ENCODE peak calls at places on chromosome 4, in six cellular contexts. One of them, this sample, is unnamed.

GRCh38 chr4:46927201-46927600 is 18.2 kb upstream of the COX7B2 start:
- DNase-seq in IMR-90: peak
- DNase-seq in mesenchymal stem cell: no peak
- DNase-seq in H1: no peak
- DNase-seq in mesendoderm: no peak
- DNase-seq in trophoblast cell: no peak
- DNase-seq in this sample: no peak

GRCh38 chr4:1305261-1305711 is 15.6 kb downstream of the MAEA start:
- DNase-seq in mesendoderm: no peak
- DNase-seq in H1: no peak
- DNase-seq in trophoblast cell: peak
- DNase-seq in IMR-90: no peak
- DNase-seq in mesenchymal stem cell: no peak
- DNase-seq in this sample: no peak

GRCh38 chr4:87051121-87051713 is 116.4 kb downstream of the AFF1 start:
- DNase-seq in mesenchymal stem cell: peak
- DNase-seq in mesendoderm: no peak
- DNase-seq in trophoblast cell: no peak
- DNase-seq in IMR-90: peak
- DNase-seq in H1: no peak
- DNase-seq in this sample: no peak

GRCh38 chr4:89245459-89245858 is 62.1 kb downstream of the GPRIN3 start:
- DNase-seq in H1: no peak
- DNase-seq in IMR-90: no peak
- DNase-seq in mesendoderm: no peak
- DNase-seq in mesenchymal stem cell: peak
- DNase-seq in trophoblast cell: no peak
- DNase-seq in this sample: no peak

GRCh38 chr4:74284074-74284473 is 24.2 kb upstream of the EPGN start:
- DNase-seq in trophoblast cell: no peak
- DNase-seq in IMR-90: peak
- DNase-seq in H1: no peak
- DNase-seq in mesendoderm: no peak
- DNase-seq in mesenchymal stem cell: peak
- DNase-seq in this sample: no peak

GRCh38 chr4:52051615-52052474 is 741 bp downstream of the SPATA18 start:
- DNase-seq in trophoblast cell: peak
- DNase-seq in IMR-90: peak
- DNase-seq in mesenchymal stem cell: peak
- DNase-seq in H1: peak
- DNase-seq in mesendoderm: peak
- DNase-seq in this sample: peak

GRCh38 chr4:166827653-166828052 is 406.6 kb downstream of the SPOCK3 start:
- DNase-seq in trophoblast cell: no peak
- DNase-seq in H1: no peak
- DNase-seq in mesendoderm: no peak
- DNase-seq in IMR-90: no peak
- DNase-seq in mesenchymal stem cell: no peak
- DNase-seq in this sample: no peak

GRCh38 chr4:187887886-187888285 is 107.7 kb upstream of the ZFP42 start:
- DNase-seq in mesenchymal stem cell: no peak
- DNase-seq in trophoblast cell: no peak
- DNase-seq in H1: no peak
- DNase-seq in IMR-90: no peak
- DNase-seq in mesendoderm: no peak
- DNase-seq in this sample: no peak

GRCh38 chr4:181685461-181685860 is 557.7 kb upstream of the TENM3 start:
- DNase-seq in H1: no peak
- DNase-seq in mesendoderm: no peak
- DNase-seq in IMR-90: peak
- DNase-seq in mesenchymal stem cell: no peak
- DNase-seq in trophoblast cell: no peak
- DNase-seq in this sample: no peak

GRCh38 chr4:99855677-99856076 is 38.5 kb downstream of the LAMTOR3 start:
- DNase-seq in IMR-90: no peak
- DNase-seq in H1: no peak
- DNase-seq in mesenchymal stem cell: no peak
- DNase-seq in mesendoderm: no peak
- DNase-seq in trophoblast cell: no peak
- DNase-seq in this sample: no peak

GRCh38 chr4:167032876-167033275 is 201.4 kb downstream of the SPOCK3 start:
- DNase-seq in IMR-90: peak
- DNase-seq in mesendoderm: no peak
- DNase-seq in H1: no peak
- DNase-seq in mesenchymal stem cell: peak
- DNase-seq in trophoblast cell: no peak
- DNase-seq in this sample: no peak

GRCh38 chr4:177308125-177308524 is 1.5 kb upstream of the NEIL3 start:
- DNase-seq in H1: no peak
- DNase-seq in mesendoderm: no peak
- DNase-seq in IMR-90: peak
- DNase-seq in trophoblast cell: no peak
- DNase-seq in mesenchymal stem cell: peak
- DNase-seq in this sample: no peak

GRCh38 chr4:158682071-158682470 is 10.0 kb downstream of the ETFDH start:
- DNase-seq in trophoblast cell: no peak
- DNase-seq in mesenchymal stem cell: no peak
- DNase-seq in H1: no peak
- DNase-seq in mesendoderm: no peak
- DNase-seq in IMR-90: no peak
- DNase-seq in this sample: no peak

GRCh38 chr4:14022428-14022827 is 394.9 kb upstream of the BOD1L1 start:
- DNase-seq in mesendoderm: peak
- DNase-seq in IMR-90: peak
- DNase-seq in mesenchymal stem cell: peak
- DNase-seq in H1: no peak
- DNase-seq in trophoblast cell: no peak
- DNase-seq in this sample: no peak

GRCh38 chr4:54852061-54852460 is 194.3 kb downstream of the KIT start:
- DNase-seq in mesendoderm: no peak
- DNase-seq in trophoblast cell: no peak
- DNase-seq in mesenchymal stem cell: no peak
- DNase-seq in IMR-90: no peak
- DNase-seq in H1: no peak
- DNase-seq in this sample: no peak

GRCh38 chr4:25489221-25489797 is 112.2 kb downstream of the ANAPC4 start:
- DNase-seq in H1: no peak
- DNase-seq in IMR-90: no peak
- DNase-seq in trophoblast cell: no peak
- DNase-seq in mesendoderm: no peak
- DNase-seq in mesenchymal stem cell: no peak
- DNase-seq in this sample: no peak

GRCh38 chr4:2819244-2820215 is 24.1 kb upstream of the ADD1 start:
- DNase-seq in mesenchymal stem cell: no peak
- DNase-seq in trophoblast cell: no peak
- DNase-seq in H1: no peak
- DNase-seq in IMR-90: no peak
- DNase-seq in mesendoderm: no peak
- DNase-seq in this sample: no peak

GRCh38 chr4:87073570-87074470 is 139.0 kb downstream of the AFF1 start:
- DNase-seq in trophoblast cell: no peak
- DNase-seq in mesenchymal stem cell: peak
- DNase-seq in IMR-90: peak
- DNase-seq in H1: no peak
- DNase-seq in mesendoderm: no peak
- DNase-seq in this sample: no peak

GRCh38 chr4:72365981-72366380 is 203.0 kb downstream of the ADAMTS3 start:
- DNase-seq in H1: no peak
- DNase-seq in IMR-90: no peak
- DNase-seq in mesendoderm: no peak
- DNase-seq in trophoblast cell: no peak
- DNase-seq in mesenchymal stem cell: no peak
- DNase-seq in this sample: no peak

GRCh38 chr4:24473309-24473721 is 111.0 kb downstream of the DHX15 start:
- DNase-seq in H1: peak
- DNase-seq in mesendoderm: peak
- DNase-seq in trophoblast cell: no peak
- DNase-seq in mesenchymal stem cell: peak
- DNase-seq in IMR-90: peak
- DNase-seq in this sample: peak

GRCh38 chr4:133802741-133803140 is 398.8 kb downstream of the PABPC4L start:
- DNase-seq in IMR-90: peak
- DNase-seq in H1: no peak
- DNase-seq in mesendoderm: no peak
- DNase-seq in trophoblast cell: no peak
- DNase-seq in mesenchymal stem cell: peak
- DNase-seq in this sample: no peak

GRCh38 chr4:185840201-185840600 is 28.2 kb upstream of the SORBS2 start:
- DNase-seq in IMR-90: peak
- DNase-seq in mesendoderm: no peak
- DNase-seq in trophoblast cell: no peak
- DNase-seq in H1: no peak
- DNase-seq in mesenchymal stem cell: peak
- DNase-seq in this sample: no peak
- H4K8ac ChIP-seq in IMR-90: peak
- H4K8ac ChIP-seq in mesendoderm: no peak
- H4K8ac ChIP-seq in trophoblast cell: no peak
- H4K8ac ChIP-seq in H1: no peak
- H4K8ac ChIP-seq in mesenchymal stem cell: no peak
- H4K8ac ChIP-seq in this sample: no peak

GRCh38 chr4:85515701-85516100 is 40.8 kb downstream of the ARHGAP24 start:
- DNase-seq in trophoblast cell: no peak
- DNase-seq in H1: no peak
- DNase-seq in mesenchymal stem cell: no peak
- DNase-seq in IMR-90: no peak
- DNase-seq in mesendoderm: no peak
- DNase-seq in this sample: no peak

GRCh38 chr4:85512446-85513205 is 37.7 kb downstream of the ARHGAP24 start:
- DNase-seq in mesendoderm: no peak
- DNase-seq in IMR-90: no peak
- DNase-seq in mesenchymal stem cell: no peak
- DNase-seq in trophoblast cell: no peak
- DNase-seq in H1: no peak
- DNase-seq in this sample: no peak

GRCh38 chr4:85510632-85510984 is 35.7 kb downstream of the ARHGAP24 start:
- DNase-seq in IMR-90: no peak
- DNase-seq in mesenchymal stem cell: no peak
- DNase-seq in mesendoderm: no peak
- DNase-seq in H1: no peak
- DNase-seq in trophoblast cell: no peak
- DNase-seq in this sample: no peak

GRCh38 chr4:85514783-85515182 is 39.8 kb downstream of the ARHGAP24 start:
- DNase-seq in IMR-90: no peak
- DNase-seq in mesendoderm: no peak
- DNase-seq in trophoblast cell: no peak
- DNase-seq in H1: no peak
- DNase-seq in mesenchymal stem cell: no peak
- DNase-seq in this sample: no peak

DNA sequence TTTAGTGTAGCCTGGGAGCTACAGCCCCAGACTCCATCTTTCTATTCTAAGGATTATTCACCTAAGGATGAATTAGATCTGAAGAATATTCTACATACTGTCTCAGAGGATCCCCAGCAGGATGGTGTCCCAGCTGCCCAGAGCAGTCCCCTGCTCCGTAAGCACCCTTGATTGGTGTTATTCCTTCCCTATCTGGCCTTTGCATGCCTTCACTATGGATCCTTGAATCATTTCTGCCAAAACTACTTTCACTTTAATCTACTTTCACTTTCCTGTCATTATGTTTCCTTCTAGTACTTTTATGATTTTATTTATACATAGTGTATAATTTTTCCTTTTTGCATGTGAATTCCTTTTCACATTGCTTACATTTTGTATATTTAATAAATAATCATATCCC is 39.2 kb downstream of the ARHGAP24 start:
- DNase-seq in IMR-90: no peak
- DNase-seq in mesenchymal stem cell: peak
- DNase-seq in trophoblast cell: no peak
- DNase-seq in H1: no peak
- DNase-seq in mesendoderm: no peak
- DNase-seq in this sample: no peak
- H3K4me3 ChIP-seq in IMR-90: no peak
- H3K4me3 ChIP-seq in mesenchymal stem cell: no peak
- H3K4me3 ChIP-seq in trophoblast cell: no peak
- H3K4me3 ChIP-seq in H1: no peak
- H3K4me3 ChIP-seq in mesendoderm: no peak
- H3K4me3 ChIP-seq in this sample: no peak

GRCh38 chr4:121800638-121800960 is 524 bp upstream of the EXOSC9 start:
- DNase-seq in IMR-90: no peak
- DNase-seq in mesenchymal stem cell: no peak
- DNase-seq in H1: no peak
- DNase-seq in mesendoderm: no peak
- DNase-seq in trophoblast cell: no peak
- DNase-seq in this sample: no peak
- H2BK120ac ChIP-seq in IMR-90: peak
- H2BK120ac ChIP-seq in mesenchymal stem cell: no peak
- H2BK120ac ChIP-seq in H1: no peak
- H2BK120ac ChIP-seq in mesendoderm: no peak
- H2BK120ac ChIP-seq in trophoblast cell: no peak
- H2BK120ac ChIP-seq in this sample: no peak

GRCh38 chr4:109877400-109877799 is 29.5 kb downstream of the LRIT3 start:
- DNase-seq in H1: no peak
- DNase-seq in mesendoderm: no peak
- DNase-seq in IMR-90: no peak
- DNase-seq in trophoblast cell: no peak
- DNase-seq in mesenchymal stem cell: no peak
- DNase-seq in this sample: no peak

GRCh38 chr4:109876634-109877265 is 28.8 kb downstream of the LRIT3 start:
- DNase-seq in mesendoderm: no peak
- DNase-seq in trophoblast cell: no peak
- DNase-seq in H1: no peak
- DNase-seq in IMR-90: no peak
- DNase-seq in mesenchymal stem cell: no peak
- DNase-seq in this sample: no peak

GRCh38 chr4:109872950-109873656 is 25.2 kb downstream of the LRIT3 start:
- DNase-seq in mesenchymal stem cell: no peak
- DNase-seq in IMR-90: no peak
- DNase-seq in trophoblast cell: no peak
- DNase-seq in mesendoderm: no peak
- DNase-seq in H1: no peak
- DNase-seq in this sample: no peak

GRCh38 chr4:109873791-109874514 is 26.0 kb downstream of the LRIT3 start:
- DNase-seq in IMR-90: peak
- DNase-seq in trophoblast cell: no peak
- DNase-seq in H1: no peak
- DNase-seq in mesendoderm: no peak
- DNase-seq in mesenchymal stem cell: no peak
- DNase-seq in this sample: no peak

DNA sequence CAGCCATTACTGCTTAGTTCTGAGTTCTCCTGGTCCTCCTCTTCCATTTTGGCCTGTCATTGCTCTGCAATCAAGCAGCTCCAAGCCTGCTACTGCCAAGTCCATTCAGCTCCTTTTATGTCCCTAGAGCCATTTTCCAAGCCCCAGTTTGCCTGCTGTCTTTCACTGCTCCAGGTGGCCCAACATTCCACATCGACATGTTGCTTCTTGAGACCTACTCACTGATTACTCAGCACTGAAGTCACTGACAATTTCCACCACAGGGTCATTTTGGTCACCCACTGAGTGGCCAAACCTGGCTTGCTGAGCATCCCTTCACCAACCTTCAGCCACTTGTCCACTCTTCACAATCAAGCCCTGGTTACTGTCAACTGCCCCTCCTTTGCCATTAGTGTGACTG is 27.2 kb downstream of the LRIT3 start:
- DNase-seq in IMR-90: no peak
- DNase-seq in mesendoderm: no peak
- DNase-seq in H1: no peak
- DNase-seq in mesenchymal stem cell: no peak
- DNase-seq in trophoblast cell: no peak
- DNase-seq in this sample: no peak
- H4K8ac ChIP-seq in IMR-90: no peak
- H4K8ac ChIP-seq in mesendoderm: no peak
- H4K8ac ChIP-seq in H1: no peak
- H4K8ac ChIP-seq in mesenchymal stem cell: no peak
- H4K8ac ChIP-seq in trophoblast cell: no peak
- H4K8ac ChIP-seq in this sample: no peak

This sample was measured in neuronal stem cell.